ENCODE peak calls at places on chromosomes 13 and 19, in five cellular contexts. X, R, O, V and T are unnamed samples.

GRCh38 chr13:64276232-64276631 is 2860.6 kb upstream of the PCDH20 start:
- DNase-seq in X (no peak), V (no peak), O (no peak), R (no peak), T (no peak)

GRCh38 chr13:67140006-67140405 is 90.1 kb downstream of the PCDH9 start:
- DNase-seq in O (no peak), V (no peak), X (no peak), R (no peak), T (no peak)

GRCh38 chr13:40539954-40540706 is 126.3 kb downstream of the FOXO1 start:
- DNase-seq in R (no peak), V (no peak), O (peak), X (peak), T (no peak)

GRCh38 chr19:11288349-11288748 is 7.6 kb upstream of the TSPAN16 start:
- DNase-seq in V (no peak), O (no peak), R (no peak), X (no peak), T (no peak)

GRCh38 chr13:94301487-94301886 is 178.0 kb downstream of the DCT start:
- DNase-seq in V (no peak), X (no peak), R (no peak), O (no peak), T (no peak)

GRCh38 chr19:31387662-31388175 is 38.5 kb upstream of the TSHZ3 start:
- DNase-seq in X (no peak), O (no peak), R (no peak), V (no peak), T (no peak)

GRCh38 chr13:99382428-99383133 is 75.4 kb upstream of the GPR183 start:
- DNase-seq in O (no peak), R (no peak), X (no peak), V (no peak), T (no peak)

GRCh38 chr13:100892981-100893380 is 218.4 kb upstream of the TMTC4 start:
- DNase-seq in R (no peak), X (no peak), O (no peak), V (no peak), T (no peak)

GRCh38 chr19:1066251-1066747 is 668 bp upstream of the ARHGAP45 start:
- DNase-seq in R (no peak), O (no peak), X (no peak), V (no peak), T (no peak)

GRCh38 chr19:44988896-44989563 is 12.2 kb upstream of the RELB start:
- DNase-seq in V (no peak), R (no peak), O (no peak), X (peak), T (no peak)

GRCh38 chr13:68806125-68806524 is 1301.5 kb upstream of the ATXN8OS start:
- DNase-seq in V (no peak), O (no peak), X (no peak), R (no peak), T (no peak)

GRCh38 chr19:51607920-51608562 is 22.2 kb downstream of the SIGLEC5 start:
- DNase-seq in V (peak), R (peak), X (peak), O (no peak), T (no peak)

GRCh38 chr13:44734204-44734707 is 158.1 kb upstream of the TSC22D1 start:
- DNase-seq in X (peak), V (no peak), O (no peak), R (no peak), T (no peak)

GRCh38 chr19:58227964-58228583 is 640 bp upstream of the ZNF544 start:
- DNase-seq in X (no peak), R (no peak), V (no peak), O (no peak), T (no peak)

GRCh38 chr19:41264581-41265375 is 606 bp downstream of the HNRNPUL1 start:
- DNase-seq in R (no peak), V (no peak), X (no peak), O (no peak), T (no peak)

GRCh38 chr19:3509566-3509989 is 3.5 kb downstream of the FZR1 start:
- DNase-seq in V (no peak), R (no peak), X (no peak), O (no peak), T (no peak)

GRCh38 chr13:41520699-41521630 is 63.6 kb downstream of the RGCC start:
- DNase-seq in O (no peak), V (no peak), X (no peak), R (no peak), T (no peak)

GRCh38 chr13:34129422-34129821 is 311.5 kb downstream of the RFC3 start:
- DNase-seq in X (no peak), O (no peak), V (no peak), R (no peak), T (no peak)